ENCODE peak calls at places on chromosomes 4 and X, in eight cellular contexts. Y, U, Z, F, M, A, C and L are unnamed samples.
A peak's percentile ranks its signal among the peaks of the same experiment; 100 is the strongest.

GRCh38 chr4:112357897-112358296 is 60.7 kb downstream of the ALPK1 start:
- DNase-seq in A (no peak), M (no peak), Y (no peak), U (no peak), F (no peak), Z (peak; percentile 40), C (no peak), L (no peak)

GRCh38 chr4:157004279-157005161 is 32.9 kb upstream of the PDGFC start:
- DNase-seq in C (no peak), A (no peak), Y (no peak), M (no peak), Z (no peak), U (no peak), F (no peak), L (no peak)

GRCh38 chr4:139898293-139898692 is 232.7 kb downstream of the MGST2 start:
- DNase-seq in M (no peak), F (no peak), A (no peak), Y (no peak), U (no peak), C (no peak), Z (no peak), L (no peak)

GRCh38 chr4:53616219-53616618 is 24.9 kb upstream of the LNX1 start:
- DNase-seq in C (no peak), Y (no peak), F (no peak), M (no peak), U (peak; percentile 15), Z (no peak), A (no peak), L (no peak)

GRCh38 chr4:55742655-55743191 is 76.9 kb upstream of the EXOC1L start:
- DNase-seq in C (no peak), F (peak; percentile 25), M (no peak), Y (no peak), Z (no peak), A (no peak), U (no peak), L (no peak)

GRCh38 chr4:2930821-2931764 is 32.1 kb downstream of the NOP14 start:
- DNase-seq in Y (peak; percentile 37), U (no peak), C (no peak), A (no peak), F (no peak), M (no peak), Z (peak; percentile 92), L (peak; percentile 37)

GRCh38 chr4:108168672-108169562 is at the start of gene LEF1:
- DNase-seq in A (no peak), Z (peak; percentile 83), C (peak; percentile 61), Y (no peak), U (no peak), M (peak; percentile 45), F (peak; percentile 44), L (peak; percentile 81)

GRCh38 chrX:111133389-111133788 is 37.4 kb downstream of the PAK3 start:
- DNase-seq in Z (no peak), F (no peak), A (no peak), Y (no peak), M (no peak), U (no peak), C (no peak), L (no peak)

GRCh38 chr4:76470064-76470463 is 35.0 kb downstream of the SHROOM3 start:
- DNase-seq in U (no peak), Y (no peak), F (no peak), M (no peak), Z (no peak), C (no peak), A (no peak), L (no peak)

GRCh38 chrX:997631-998137 is 214.8 kb downstream of the CRLF2 start:
- DNase-seq in Y (no peak), U (no peak), A (no peak), M (no peak), Z (no peak), C (no peak), F (no peak), L (no peak)

GRCh38 chr4:13627185-13627605 is 330 bp downstream of the BOD1L1 start:
- DNase-seq in M (no peak), Y (no peak), Z (no peak), U (no peak), C (no peak), A (no peak), F (peak; percentile 21), L (no peak)

GRCh38 chrX:12237131-12237530 is 98.9 kb downstream of the FRMPD4 start:
- DNase-seq in C (no peak), Y (no peak), U (no peak), A (no peak), F (no peak), Z (no peak), M (no peak), L (no peak)

GRCh38 chr4:113899260-113900177 is 79.9 kb downstream of the ARSJ start:
- DNase-seq in A (no peak), C (no peak), Z (no peak), M (no peak), U (no peak), Y (no peak), F (no peak), L (no peak)

GRCh38 chr4:127047930-127048329 is 584.8 kb upstream of the INTU start:
- DNase-seq in C (no peak), M (no peak), U (no peak), Y (no peak), F (no peak), A (no peak), Z (no peak), L (no peak)

GRCh38 chrX:17291998-17292658 is 82.9 kb upstream of the NHS start:
- DNase-seq in A (no peak), U (no peak), M (no peak), F (no peak), Z (no peak), C (no peak), Y (no peak), L (no peak)

GRCh38 chrX:10326578-10326977 is 169.8 kb downstream of the CLCN4 start:
- DNase-seq in Y (peak; percentile 7), A (no peak), Z (no peak), U (no peak), F (peak; percentile 36), C (peak; percentile 19), M (no peak), L (peak; percentile 54)

GRCh38 chr4:57146444-57146843 is 36.3 kb upstream of the IGFBP7 start:
- DNase-seq in Y (no peak), M (no peak), F (no peak), C (no peak), Z (no peak), U (no peak), A (no peak), L (no peak)

GRCh38 chr4:75919914-75920313 is 17.7 kb upstream of the PPEF2 start:
- DNase-seq in U (no peak), M (no peak), C (peak; percentile 69), F (peak; percentile 15), A (no peak), Z (no peak), Y (no peak), L (peak; percentile 19)

GRCh38 chrX:101347859-101348451 is 587 bp downstream of the TIMM8A start:
- DNase-seq in Z (no peak), M (peak; percentile 20), C (no peak), Y (no peak), A (no peak), F (peak; percentile 17), U (no peak), L (no peak)

GRCh38 chr4:1593881-1594345 is 90.2 kb downstream of the FAM53A start:
- DNase-seq in Z (peak; percentile 55), F (no peak), M (no peak), A (no peak), C (no peak), Y (no peak), U (no peak), L (no peak)

GRCh38 chr4:181601118-181601517 is 642.1 kb upstream of the TENM3 start:
- DNase-seq in Z (no peak), Y (no peak), F (peak; percentile 14), A (no peak), M (no peak), C (no peak), U (no peak), L (no peak)

GRCh38 chrX:24955372-24955771 is 60.4 kb downstream of the ARX start:
- DNase-seq in A (no peak), Z (no peak), U (no peak), M (no peak), Y (no peak), F (no peak), C (no peak), L (no peak)

GRCh38 chr4:99104153-99104552 is 15.6 kb upstream of the ADH5 start:
- DNase-seq in M (no peak), C (no peak), A (no peak), Y (no peak), U (no peak), F (no peak), Z (no peak), L (no peak)

GRCh38 chr4:114378306-114378903 is 220.2 kb upstream of the UGT8 start:
- DNase-seq in Z (no peak), F (peak; percentile 45), M (no peak), U (no peak), C (no peak), Y (no peak), A (no peak), L (peak; percentile 27)

GRCh38 chr4:73257995-73258667 is 467 bp downstream of the ANKRD17 start:
- DNase-seq in F (peak; percentile 38), M (peak; percentile 22), U (no peak), Z (no peak), A (peak; percentile 25), Y (peak; percentile 32), C (peak; percentile 24), L (peak; percentile 44)

GRCh38 chrX:41384041-41384705 is 50.2 kb downstream of the DDX3X start:
- DNase-seq in Z (peak; percentile 82), M (no peak), A (no peak), C (no peak), U (no peak), Y (peak; percentile 3), F (peak; percentile 81), L (peak; percentile 64)

GRCh38 chr4:87114245-87115062 is 106.0 kb downstream of the KLHL8 start:
- DNase-seq in C (no peak), Z (no peak), M (no peak), F (no peak), A (no peak), U (no peak), Y (no peak), L (no peak)

GRCh38 chr4:153257151-153257620 is 52.9 kb downstream of the TRIM2 start:
- DNase-seq in C (peak; percentile 80), F (peak; percentile 44), Y (peak; percentile 80), Z (no peak), U (no peak), M (no peak), A (no peak), L (no peak)

GRCh38 chr4:69322055-69322454 is 41.8 kb downstream of the UGT2B28 start:
- DNase-seq in M (no peak), F (no peak), U (no peak), Z (no peak), Y (no peak), C (no peak), A (no peak), L (no peak)